ENCODE peak calls at places on chromosomes 4 and X, in six cellular contexts. V, B, I, D, S and R are unnamed samples.

GRCh38 chrX:69616520-69617203 is 749 bp downstream of the EDA start:
- DNase-seq in V (no peak), B (no peak), I (no peak), D (no peak), S (peak), R (no peak)

GRCh38 chrX:1281511-1281910 is 12.9 kb downstream of the CSF2RA start:
- DNase-seq in V (no peak), B (no peak), I (peak), D (no peak), S (peak), R (peak)

GRCh38 chr4:51901363-51901762 is 58.4 kb downstream of the DCUN1D4 start:
- DNase-seq in V (no peak), B (no peak), I (no peak), D (no peak), S (no peak), R (no peak)

GRCh38 chr4:41290486-41290885 is 33.8 kb downstream of the UCHL1 start:
- DNase-seq in V (no peak), B (no peak), I (no peak), D (no peak), S (no peak), R (no peak)

GRCh38 chr4:113394730-113395530 is 345.5 kb downstream of the ANK2 start:
- DNase-seq in V (peak), B (no peak), I (peak), D (peak), S (peak), R (peak)

GRCh38 chr4:8731364-8731763 is 138.8 kb downstream of the CPZ start:
- DNase-seq in V (no peak), B (no peak), I (no peak), D (no peak), S (no peak), R (no peak)

GRCh38 chrX:15299945-15300851 is 15.2 kb downstream of the ASB11 start:
- DNase-seq in V (no peak), B (no peak), I (peak), D (peak), S (peak), R (peak)

GRCh38 chr4:77385124-77385969 is 220.3 kb upstream of the CXCL13 start:
- DNase-seq in V (peak), B (peak), I (peak), D (peak), S (peak), R (peak)

GRCh38 chr4:55030606-55031005 is 94.8 kb downstream of the KDR start:
- DNase-seq in V (no peak), B (no peak), I (no peak), D (no peak), S (no peak), R (no peak)

GRCh38 chrX:17062065-17062464 is 115.6 kb downstream of the REPS2 start:
- DNase-seq in V (no peak), B (no peak), I (no peak), D (no peak), S (no peak), R (no peak)

GRCh38 chrX:129785160-129785947 is 5.6 kb downstream of the SASH3 start:
- DNase-seq in V (no peak), B (no peak), I (no peak), D (no peak), S (no peak), R (no peak)

GRCh38 chrX:87528487-87528886 is 10.9 kb downstream of the KLHL4 start:
- DNase-seq in V (no peak), B (no peak), I (no peak), D (no peak), S (no peak), R (peak)